ENCODE peak calls at places on chromosomes 5 and 9, in seven cellular contexts. One of them, this sample, is unnamed.
A peak's percentile ranks its signal among the peaks of the same experiment; 100 is the strongest.

GRCh38 chr9:81912135-81912534 is 16.1 kb upstream of the SPATA31D4 start:
- DNase-seq in right lobe of liver: no peak
- DNase-seq in left ventricle myocardium inferior: no peak
- DNase-seq in body of pancreas: no peak
- DNase-seq in neural progenitor cell: no peak
- DNase-seq in coronary artery: no peak
- DNase-seq in IMR-90: no peak
- DNase-seq in this sample: no peak

GRCh38 chr9:117178596-117179111 is 236.2 kb downstream of the ASTN2 start:
- DNase-seq in left ventricle myocardium inferior: no peak
- DNase-seq in neural progenitor cell: peak; percentile 21
- DNase-seq in body of pancreas: no peak
- DNase-seq in IMR-90: peak; percentile 59
- DNase-seq in coronary artery: no peak
- DNase-seq in right lobe of liver: no peak
- DNase-seq in this sample: no peak

GRCh38 chr5:673140-673836 is 19.9 kb downstream of the TPPP start:
- DNase-seq in neural progenitor cell: no peak
- DNase-seq in right lobe of liver: peak; percentile 54
- DNase-seq in body of pancreas: no peak
- DNase-seq in left ventricle myocardium inferior: no peak
- DNase-seq in coronary artery: no peak
- DNase-seq in IMR-90: no peak
- DNase-seq in this sample: peak; percentile 78

GRCh38 chr5:74555991-74556390 is 84.5 kb downstream of the ENC1 start:
- DNase-seq in right lobe of liver: no peak
- DNase-seq in body of pancreas: no peak
- DNase-seq in neural progenitor cell: peak; percentile 33
- DNase-seq in left ventricle myocardium inferior: no peak
- DNase-seq in IMR-90: no peak
- DNase-seq in coronary artery: no peak
- DNase-seq in this sample: no peak

GRCh38 chr9:130117376-130117775 is 54.8 kb upstream of the NCS1 start:
- DNase-seq in body of pancreas: no peak
- DNase-seq in IMR-90: no peak
- DNase-seq in right lobe of liver: no peak
- DNase-seq in neural progenitor cell: peak; percentile 17
- DNase-seq in left ventricle myocardium inferior: no peak
- DNase-seq in coronary artery: no peak
- DNase-seq in this sample: no peak

GRCh38 chr9:116891438-116891837 is 204.3 kb downstream of the TRIM32 start:
- DNase-seq in body of pancreas: no peak
- DNase-seq in IMR-90: no peak
- DNase-seq in neural progenitor cell: no peak
- DNase-seq in coronary artery: no peak
- DNase-seq in right lobe of liver: no peak
- DNase-seq in left ventricle myocardium inferior: no peak
- DNase-seq in this sample: no peak

GRCh38 chr5:132472431-132472830 is 18.1 kb downstream of the IRF1 start:
- DNase-seq in body of pancreas: no peak
- DNase-seq in IMR-90: no peak
- DNase-seq in left ventricle myocardium inferior: no peak
- DNase-seq in right lobe of liver: no peak
- DNase-seq in neural progenitor cell: no peak
- DNase-seq in coronary artery: no peak
- DNase-seq in this sample: peak; percentile 75

GRCh38 chr5:652773-653350 is 40.3 kb downstream of the TPPP start:
- DNase-seq in body of pancreas: no peak
- DNase-seq in neural progenitor cell: no peak
- DNase-seq in coronary artery: no peak
- DNase-seq in IMR-90: no peak
- DNase-seq in right lobe of liver: no peak
- DNase-seq in left ventricle myocardium inferior: no peak
- DNase-seq in this sample: peak; percentile 59

GRCh38 chr5:154858972-154859950 is 834 bp downstream of the CNOT8 start:
- DNase-seq in body of pancreas: no peak
- DNase-seq in left ventricle myocardium inferior: no peak
- DNase-seq in coronary artery: no peak
- DNase-seq in neural progenitor cell: no peak
- DNase-seq in right lobe of liver: no peak
- DNase-seq in IMR-90: no peak
- DNase-seq in this sample: no peak

GRCh38 chr5:14186132-14186830 is 43.1 kb downstream of the TRIO start:
- DNase-seq in IMR-90: peak; percentile 85
- DNase-seq in body of pancreas: no peak
- DNase-seq in right lobe of liver: no peak
- DNase-seq in neural progenitor cell: no peak
- DNase-seq in left ventricle myocardium inferior: no peak
- DNase-seq in coronary artery: no peak
- DNase-seq in this sample: no peak

GRCh38 chr9:27520986-27521385 is 3.1 kb upstream of the IFNK start:
- DNase-seq in coronary artery: no peak
- DNase-seq in body of pancreas: no peak
- DNase-seq in left ventricle myocardium inferior: no peak
- DNase-seq in right lobe of liver: no peak
- DNase-seq in neural progenitor cell: no peak
- DNase-seq in IMR-90: no peak
- DNase-seq in this sample: no peak

GRCh38 chr9:6384732-6385131 is 28.3 kb upstream of the UHRF2 start:
- DNase-seq in right lobe of liver: no peak
- DNase-seq in IMR-90: no peak
- DNase-seq in coronary artery: no peak
- DNase-seq in neural progenitor cell: no peak
- DNase-seq in body of pancreas: no peak
- DNase-seq in left ventricle myocardium inferior: no peak
- DNase-seq in this sample: no peak

GRCh38 chr5:172361566-172362238 is 78.1 kb upstream of the UBTD2 start:
- DNase-seq in coronary artery: no peak
- DNase-seq in neural progenitor cell: no peak
- DNase-seq in left ventricle myocardium inferior: no peak
- DNase-seq in body of pancreas: peak; percentile 48
- DNase-seq in right lobe of liver: no peak
- DNase-seq in IMR-90: peak; percentile 100
- DNase-seq in this sample: peak; percentile 94

GRCh38 chr5:112668016-112668415 is 69.7 kb upstream of the APC start:
- DNase-seq in left ventricle myocardium inferior: no peak
- DNase-seq in neural progenitor cell: no peak
- DNase-seq in body of pancreas: no peak
- DNase-seq in coronary artery: no peak
- DNase-seq in right lobe of liver: no peak
- DNase-seq in IMR-90: peak; percentile 7
- DNase-seq in this sample: no peak

GRCh38 chr5:5950658-5951057 is 427.7 kb downstream of the MED10 start:
- DNase-seq in body of pancreas: no peak
- DNase-seq in IMR-90: no peak
- DNase-seq in neural progenitor cell: no peak
- DNase-seq in left ventricle myocardium inferior: no peak
- DNase-seq in right lobe of liver: no peak
- DNase-seq in coronary artery: no peak
- DNase-seq in this sample: no peak

GRCh38 chr5:4198461-4198860 is 602.8 kb downstream of the IRX1 start:
- DNase-seq in neural progenitor cell: no peak
- DNase-seq in body of pancreas: no peak
- DNase-seq in left ventricle myocardium inferior: no peak
- DNase-seq in right lobe of liver: no peak
- DNase-seq in coronary artery: no peak
- DNase-seq in IMR-90: no peak
- DNase-seq in this sample: no peak

GRCh38 chr9:93082841-93083411 is 13.1 kb upstream of the CARD19 start:
- DNase-seq in neural progenitor cell: peak; percentile 1
- DNase-seq in body of pancreas: no peak
- DNase-seq in coronary artery: peak; percentile 40
- DNase-seq in right lobe of liver: peak; percentile 39
- DNase-seq in left ventricle myocardium inferior: no peak
- DNase-seq in IMR-90: no peak
- DNase-seq in this sample: peak; percentile 50

GRCh38 chr5:77785229-77785628 is 9.1 kb upstream of the TBCA start:
- DNase-seq in left ventricle myocardium inferior: no peak
- DNase-seq in right lobe of liver: no peak
- DNase-seq in neural progenitor cell: no peak
- DNase-seq in coronary artery: no peak
- DNase-seq in IMR-90: no peak
- DNase-seq in body of pancreas: no peak
- DNase-seq in this sample: no peak

GRCh38 chr5:10489810-10490426 is 48.2 kb downstream of the ROPN1L start:
- DNase-seq in IMR-90: peak; percentile 31
- DNase-seq in right lobe of liver: no peak
- DNase-seq in body of pancreas: no peak
- DNase-seq in neural progenitor cell: no peak
- DNase-seq in left ventricle myocardium inferior: no peak
- DNase-seq in coronary artery: no peak
- DNase-seq in this sample: no peak

GRCh38 chr9:79210541-79211243 is 361.1 kb upstream of the TLE4 start:
- DNase-seq in coronary artery: no peak
- DNase-seq in body of pancreas: no peak
- DNase-seq in right lobe of liver: no peak
- DNase-seq in neural progenitor cell: no peak
- DNase-seq in IMR-90: peak; percentile 41
- DNase-seq in left ventricle myocardium inferior: no peak
- DNase-seq in this sample: no peak

DNA sequence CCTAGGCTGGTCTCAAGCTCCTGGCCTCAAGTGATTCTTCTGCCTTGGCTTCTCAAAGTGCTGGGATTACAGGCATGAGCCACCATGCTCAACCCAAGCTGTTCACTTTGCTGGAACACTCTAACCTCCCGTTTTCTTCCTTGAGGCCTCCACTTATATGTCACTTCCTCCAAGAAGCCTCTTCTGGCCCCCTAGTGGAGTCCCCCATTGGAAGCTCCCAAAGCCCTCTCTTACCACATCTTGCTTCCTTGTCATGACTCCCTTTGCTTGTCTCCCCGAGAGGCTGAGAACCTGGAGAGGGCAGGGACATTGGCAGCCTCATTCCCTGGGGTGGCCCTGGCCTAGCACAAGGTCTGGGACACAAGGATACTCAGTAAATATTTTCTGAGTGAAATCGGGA is 80.8 kb downstream of the PDE6A start:
- DNase-seq in neural progenitor cell: no peak
- DNase-seq in coronary artery: no peak
- DNase-seq in left ventricle myocardium inferior: no peak
- DNase-seq in IMR-90: no peak
- DNase-seq in right lobe of liver: no peak
- DNase-seq in body of pancreas: no peak
- DNase-seq in this sample: no peak
- TF ChIP-seq CTCF in neural progenitor cell: no peak
- TF ChIP-seq CTCF in coronary artery: no peak
- TF ChIP-seq CTCF in left ventricle myocardium inferior: no peak
- TF ChIP-seq CTCF in IMR-90: no peak
- TF ChIP-seq CTCF in right lobe of liver: no peak
- TF ChIP-seq CTCF in body of pancreas: no peak
- TF ChIP-seq CTCF in this sample: no peak

DNA sequence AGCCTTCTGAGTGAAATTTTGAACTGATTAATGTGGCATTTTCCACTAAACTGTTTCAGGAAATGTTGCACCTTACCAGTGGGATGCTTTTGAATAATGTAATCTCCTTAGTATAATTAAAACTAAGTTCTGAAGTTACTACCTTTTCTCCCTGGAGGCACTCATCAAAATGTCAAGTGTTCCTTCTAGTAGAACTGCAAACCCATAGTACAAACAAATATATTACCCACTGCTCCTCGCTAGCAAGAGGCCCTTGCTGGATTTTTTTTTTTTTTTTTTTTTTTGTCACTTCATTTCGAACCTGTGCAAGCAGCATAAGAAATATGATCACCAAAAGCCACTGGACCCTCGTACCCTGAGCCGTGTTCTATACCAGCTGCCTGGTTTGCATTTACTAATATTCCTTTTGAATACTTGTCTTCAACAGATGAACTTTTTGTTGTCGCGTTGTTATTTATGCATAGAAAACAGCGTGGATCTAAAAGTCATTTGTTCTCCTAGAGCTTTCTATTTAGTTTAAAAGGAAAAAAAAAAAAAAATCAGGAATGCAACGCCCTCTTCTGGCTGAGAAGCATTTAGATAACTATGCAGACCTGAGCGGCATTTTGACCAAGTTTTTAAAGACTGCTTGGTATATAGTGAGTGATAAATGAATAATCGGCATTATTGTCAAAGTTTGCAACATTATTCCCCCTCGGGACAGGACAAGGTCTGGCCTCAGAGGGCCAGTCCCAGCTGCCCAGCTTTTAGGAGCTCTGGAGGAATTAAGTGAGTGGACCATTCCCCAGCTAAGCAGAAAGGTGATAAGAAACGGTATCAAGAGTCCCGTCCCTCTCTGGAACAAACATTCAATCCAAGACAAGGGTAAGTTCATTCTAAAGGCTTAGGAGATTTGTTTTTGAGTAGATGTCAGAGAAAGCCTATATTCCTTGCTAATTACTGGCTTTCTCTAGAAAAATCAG is 162.5 kb upstream of the KIF2A start:
- DNase-seq in neural progenitor cell: peak; percentile 49
- DNase-seq in coronary artery: no peak
- DNase-seq in left ventricle myocardium inferior: no peak
- DNase-seq in right lobe of liver: no peak
- DNase-seq in IMR-90: peak; percentile 40
- DNase-seq in body of pancreas: no peak
- DNase-seq in this sample: no peak
- H3K27ac ChIP-seq in neural progenitor cell: no peak overlapping the region
- H3K27ac ChIP-seq in coronary artery: no peak overlapping the region
- H3K27ac ChIP-seq in left ventricle myocardium inferior: no peak overlapping the region
- H3K27ac ChIP-seq in right lobe of liver: no peak overlapping the region
- H3K27ac ChIP-seq in IMR-90: no peak overlapping the region
- H3K27ac ChIP-seq in body of pancreas: no peak overlapping the region
- H3K27ac ChIP-seq in this sample: no peak overlapping the region

DNA sequence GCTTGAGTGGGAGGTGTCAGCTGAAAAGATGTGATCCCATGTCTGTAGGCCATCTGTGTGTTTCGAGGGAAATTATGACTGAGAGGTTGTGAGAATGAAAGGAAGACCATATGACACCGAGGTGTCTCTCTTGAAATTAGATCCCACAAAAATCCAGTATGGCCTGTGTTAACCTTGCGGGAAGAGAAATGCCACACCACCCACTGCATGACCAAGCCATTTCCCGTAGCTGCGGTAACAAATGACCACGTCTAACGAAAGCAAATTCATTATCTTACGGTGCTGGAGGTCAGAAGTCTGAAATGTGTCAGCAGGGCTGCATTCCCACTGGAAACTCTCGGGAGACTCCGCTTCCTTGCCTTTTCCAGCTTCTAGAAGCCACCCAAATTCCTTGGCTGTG is 11.6 kb downstream of the C9orf57 start:
- DNase-seq in body of pancreas: no peak
- DNase-seq in IMR-90: peak; percentile 23
- DNase-seq in coronary artery: no peak
- DNase-seq in neural progenitor cell: no peak
- DNase-seq in right lobe of liver: no peak
- DNase-seq in left ventricle myocardium inferior: no peak
- DNase-seq in this sample: no peak
- TF ChIP-seq CTCF in body of pancreas: no peak
- TF ChIP-seq CTCF in IMR-90: no peak
- TF ChIP-seq CTCF in coronary artery: no peak
- TF ChIP-seq CTCF in neural progenitor cell: no peak
- TF ChIP-seq CTCF in right lobe of liver: no peak
- TF ChIP-seq CTCF in left ventricle myocardium inferior: no peak
- TF ChIP-seq CTCF in this sample: no peak

DNA sequence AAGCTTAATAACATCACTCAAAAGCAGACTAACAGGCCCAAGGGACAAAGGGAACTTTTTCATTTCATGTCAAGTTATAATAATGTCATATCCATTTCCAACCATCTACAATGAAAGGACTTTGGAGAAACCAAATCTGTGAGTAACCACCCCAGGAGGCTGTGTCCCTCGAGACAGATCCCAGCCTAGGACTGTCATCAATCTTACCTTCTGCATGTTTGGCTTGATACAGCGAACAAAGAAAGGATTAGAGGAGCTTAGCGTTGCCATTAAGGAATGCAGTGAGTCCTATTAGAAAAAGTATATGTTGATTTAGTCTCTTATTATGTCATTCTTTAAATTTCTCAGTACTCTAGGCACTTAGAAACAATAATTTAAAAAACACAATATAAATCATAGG is 137.8 kb upstream of the RETREG1 start:
- DNase-seq in IMR-90: no peak
- DNase-seq in right lobe of liver: no peak
- DNase-seq in coronary artery: no peak
- DNase-seq in body of pancreas: no peak
- DNase-seq in left ventricle myocardium inferior: no peak
- DNase-seq in neural progenitor cell: peak; percentile 87
- DNase-seq in this sample: no peak
- H3K27ac ChIP-seq in IMR-90: no peak overlapping the region
- H3K27ac ChIP-seq in right lobe of liver: no peak overlapping the region
- H3K27ac ChIP-seq in coronary artery: no peak overlapping the region
- H3K27ac ChIP-seq in body of pancreas: no peak overlapping the region
- H3K27ac ChIP-seq in left ventricle myocardium inferior: no peak overlapping the region
- H3K27ac ChIP-seq in neural progenitor cell: peak overlapping the region; percentile 69
- H3K27ac ChIP-seq in this sample: no peak overlapping the region

This sample was measured in suprapubic skin.